ENCODE peak calls at places on chromosomes 12 and 14, in seven cellular contexts. N is glutamatergic neuron; K is HTR-8/SVneo; I is M059J; Q is B cell; P is stimulated activated CD8-positive, alpha-beta memory T cell treated with anti-CD3 and anti-CD28 coated beads, Interleukin-4, amount 100 ng/mL, for 4 hours; C is non-pigmented ciliary epithelial cell. X is an unnamed sample.

GRCh38 chr14:94617988-94618822 is 6.0 kb downstream of the SERPINA3 start:
- DNase-seq in N (no peak), K (no peak), I (no peak), Q (no peak), P (no peak), C (no peak), X (no peak)

GRCh38 chr12:111442301-111443045 is 36.8 kb downstream of the SH2B3 start:
- DNase-seq in N (no peak), K (no peak), I (no peak), Q (no peak), P (no peak), C (no peak), X (no peak)

GRCh38 chr12:53869500-53869899 is 69.1 kb upstream of the HOXC13 start:
- DNase-seq in N (no peak), K (no peak), I (peak), Q (no peak), P (no peak), C (no peak), X (no peak)

GRCh38 chr14:105582639-105583038 is 56.3 kb downstream of the TMEM121 start:
- DNase-seq in N (no peak), K (no peak), I (no peak), Q (peak), P (no peak), C (no peak), X (no peak)

GRCh38 chr14:56300495-56300894 is 182.3 kb downstream of the PELI2 start:
- DNase-seq in N (no peak), K (no peak), I (peak), Q (no peak), P (no peak), C (peak), X (peak)

GRCh38 chr12:42259699-42260098 is 21.7 kb upstream of the YAF2 start:
- DNase-seq in N (no peak), K (no peak), I (no peak), Q (no peak), P (no peak), C (no peak), X (no peak)

GRCh38 chr12:108214486-108214885 is 85.4 kb downstream of the WSCD2 start:
- DNase-seq in N (no peak), K (peak), I (peak), Q (no peak), P (no peak), C (no peak), X (no peak)

GRCh38 chr12:99911076-99911475 is 73.7 kb downstream of the ANKS1B start:
- DNase-seq in N (no peak), K (peak), I (peak), Q (no peak), P (no peak), C (peak), X (peak)

GRCh38 chr12:21502164-21502496 is 541 bp downstream of the GOLT1B start:
- DNase-seq in N (no peak), K (peak), I (peak), Q (no peak), P (peak), C (no peak), X (no peak)

GRCh38 chr12:95648990-95649791 is 97.9 kb upstream of the USP44 start:
- DNase-seq in N (no peak), K (peak), I (peak), Q (no peak), P (no peak), C (no peak), X (no peak)

GRCh38 chr14:102039157-102039556 is 47.7 kb downstream of the HSP90AA1 start:
- DNase-seq in N (no peak), K (no peak), I (no peak), Q (no peak), P (no peak), C (no peak), X (no peak)

GRCh38 chr12:6567824-6568617 is at the start of gene NOP2:
- DNase-seq in N (peak), K (peak), I (peak), Q (peak), P (peak), C (peak), X (peak)

GRCh38 chr14:94112513-94113060 is 2.1 kb downstream of the IFI27 start:
- DNase-seq in N (no peak), K (no peak), I (no peak), Q (no peak), P (no peak), C (no peak), X (no peak)

GRCh38 chr14:28875937-28876910 is 109.6 kb downstream of the FOXG1 start:
- DNase-seq in N (no peak), K (no peak), I (no peak), Q (no peak), P (no peak), C (no peak), X (no peak)

GRCh38 chr14:43901950-43902349 is 605.1 kb downstream of the FSCB start:
- DNase-seq in N (no peak), K (no peak), I (no peak), Q (no peak), P (no peak), C (no peak), X (no peak)

GRCh38 chr12:78128236-78128635 is 297.5 kb downstream of the NAV3 start:
- DNase-seq in N (no peak), K (no peak), I (no peak), Q (no peak), P (no peak), C (no peak), X (no peak)

GRCh38 chr14:32230695-32231280 is 27.7 kb upstream of the RNU6-8 start:
- DNase-seq in N (no peak), K (no peak), I (peak), Q (no peak), P (no peak), C (peak), X (peak)

GRCh38 chr12:76123301-76124212 is 39.1 kb upstream of the NAP1L1 start:
- DNase-seq in N (no peak), K (no peak), I (peak), Q (no peak), P (no peak), C (no peak), X (no peak)

GRCh38 chr14:100012928-100013327 is 52.3 kb upstream of the EVL start:
- DNase-seq in N (no peak), K (no peak), I (no peak), Q (no peak), P (no peak), C (no peak), X (no peak)

GRCh38 chr12:120680165-120680738 is 6.7 kb upstream of the MLEC start:
- DNase-seq in N (no peak), K (no peak), I (no peak), Q (no peak), P (no peak), C (no peak), X (no peak)

GRCh38 chr12:42686514-42687172 is 97.1 kb upstream of the PRICKLE1 start:
- DNase-seq in N (no peak), K (no peak), I (peak), Q (no peak), P (no peak), C (no peak), X (no peak)

GRCh38 chr12:114834621-114835020 is 150.6 kb upstream of the TBX3 start:
- DNase-seq in N (no peak), K (peak), I (peak), Q (no peak), P (no peak), C (no peak), X (no peak)

GRCh38 chr14:94180655-94181271 is 6.6 kb downstream of the PPP4R4 start:
- DNase-seq in N (no peak), K (no peak), I (peak), Q (peak), P (no peak), C (no peak), X (no peak)